ENCODE peak calls at places on chromosomes 6 and 20, in ten cellular contexts. K, H, E, S, O, P, J, N, C and B are unnamed samples.

GRCh38 chr6:10874207-10874606 is 7.6 kb downstream of the GCM2 start:
- ATAC-seq in N (no peak), O (no peak), S (no peak), K (no peak), E (no peak), H (no peak), C (no peak), P (no peak), J (no peak), B (no peak)

GRCh38 chr6:169646906-169647567 is 54.8 kb downstream of the WDR27 start:
- ATAC-seq in S (no peak), O (no peak), C (no peak), J (no peak), E (no peak), P (no peak), H (peak; percentile 95), N (no peak), K (no peak), B (no peak)

GRCh38 chr20:25338112-25339023 is 52.3 kb downstream of the ABHD12 start:
- ATAC-seq in J (no peak), O (no peak), P (no peak), S (peak; percentile 80), N (no peak), K (no peak), H (no peak), C (no peak), E (peak; percentile 25), B (no peak)

GRCh38 chr6:132504757-132505156 is 8.2 kb downstream of the STX7 start:
- ATAC-seq in E (peak; percentile 49), H (peak; percentile 22), P (no peak), N (no peak), C (no peak), O (no peak), S (peak; percentile 75), K (no peak), J (no peak), B (no peak)

GRCh38 chr6:126147416-126147815 is 161.1 kb downstream of the TRMT11 start:
- ATAC-seq in K (no peak), P (no peak), O (no peak), N (no peak), E (no peak), C (no peak), S (no peak), J (no peak), H (no peak), B (no peak)

GRCh38 chr6:131949909-131950766 is 1.0 kb downstream of the CCN2 start:
- ATAC-seq in S (peak; percentile 77), J (peak; percentile 35), N (peak; percentile 56), P (peak; percentile 69), E (peak; percentile 71), O (peak; percentile 37), C (peak; percentile 59), K (peak; percentile 68), H (peak; percentile 75), B (peak; percentile 34)

GRCh38 chr6:56714982-56715456 is 72.3 kb upstream of the DST start:
- ATAC-seq in C (no peak), H (peak; percentile 77), J (no peak), O (no peak), K (peak; percentile 72), P (peak; percentile 69), N (no peak), S (peak; percentile 63), E (no peak), B (peak; percentile 51)

GRCh38 chr20:51811040-51811351 is 8.7 kb upstream of the SALL4 start:
- ATAC-seq in J (no peak), S (no peak), P (no peak), E (no peak), O (no peak), H (no peak), C (no peak), K (no peak), N (no peak), B (no peak)

GRCh38 chr6:106908386-106908840 is 66.1 kb downstream of the CD24 start:
- ATAC-seq in P (no peak), J (no peak), K (no peak), H (no peak), E (no peak), O (no peak), C (no peak), N (no peak), S (peak; percentile 51), B (no peak)

GRCh38 chr6:73746776-73747175 is 50.8 kb downstream of the CD109 start:
- ATAC-seq in O (no peak), N (no peak), S (no peak), P (no peak), K (no peak), E (no peak), H (no peak), J (no peak), C (no peak), B (no peak)

GRCh38 chr6:19438566-19439353 is 398.4 kb upstream of the ID4 start:
- ATAC-seq in N (no peak), E (no peak), P (no peak), H (peak; percentile 66), C (no peak), S (peak; percentile 44), O (no peak), K (no peak), J (no peak), B (no peak)